ENCODE peak calls at places on chromosomes 3 and 15, in nine cellular contexts. Q, L, C, F, A, Z, K, W and P are unnamed samples.
A peak's percentile ranks its signal among the peaks of the same experiment; 100 is the strongest.

GRCh38 chr15:45386420-45386819 is 8.1 kb upstream of the GATM start:
- DNase-seq in Q (no peak), L (no peak), C (no peak), F (no peak), A (no peak), Z (no peak), K (no peak), W (peak; percentile 24), P (no peak)

GRCh38 chr3:37492977-37493471 is 318.6 kb upstream of the LRRFIP2 start:
- DNase-seq in Q (no peak), L (no peak), C (no peak), F (no peak), A (no peak), Z (no peak), K (no peak), W (peak; percentile 25), P (peak; percentile 73)

GRCh38 chr3:152973575-152973974 is 138.6 kb downstream of the P2RY1 start:
- DNase-seq in Q (no peak), L (no peak), C (no peak), F (no peak), A (no peak), Z (no peak), K (no peak), W (no peak), P (peak; percentile 24)

GRCh38 chr15:92435145-92435544 is 41.5 kb downstream of the ST8SIA2 start:
- DNase-seq in Q (no peak), L (no peak), C (no peak), F (no peak), A (no peak), Z (no peak), K (no peak), W (no peak), P (no peak)

GRCh38 chr3:195467641-195468390 is 25.0 kb upstream of the ACAP2 start:
- DNase-seq in Q (no peak), L (peak; percentile 66), C (no peak), F (peak; percentile 70), A (no peak), Z (no peak), K (no peak), W (no peak), P (no peak)

GRCh38 chr15:87686308-87686707 is 570.2 kb downstream of the NTRK3 start:
- DNase-seq in Q (no peak), L (no peak), C (no peak), F (no peak), A (no peak), Z (no peak), K (no peak), W (no peak), P (no peak)

GRCh38 chr3:53109822-53110771 is 20.1 kb downstream of the RFT1 start:
- DNase-seq in Q (peak; percentile 37), L (no peak), C (peak; percentile 45), F (no peak), A (no peak), Z (no peak), K (peak; percentile 80), W (peak; percentile 64), P (no peak)

GRCh38 chr3:53842436-53843194 is 3.6 kb downstream of the CHDH start:
- DNase-seq in Q (no peak), L (no peak), C (peak; percentile 89), F (no peak), A (no peak), Z (peak; percentile 26), K (peak; percentile 46), W (peak; percentile 62), P (no peak)

GRCh38 chr3:125185758-125186245 is 26.7 kb downstream of the SLC12A8 start:
- DNase-seq in Q (no peak), L (no peak), C (no peak), F (no peak), A (no peak), Z (no peak), K (no peak), W (no peak), P (no peak)

GRCh38 chr15:101108458-101108775 is 143.4 kb downstream of the CHSY1 start:
- DNase-seq in Q (no peak), L (peak; percentile 44), C (no peak), F (no peak), A (no peak), Z (no peak), K (no peak), W (no peak), P (no peak)

GRCh38 chr15:29433050-29433318 is 163.4 kb upstream of the NSMCE3 start:
- DNase-seq in Q (no peak), L (no peak), C (no peak), F (no peak), A (no peak), Z (no peak), K (peak; percentile 7), W (no peak), P (no peak)

GRCh38 chr15:26744894-26745293 is 28.0 kb downstream of the GABRB3 start:
- DNase-seq in Q (no peak), L (no peak), C (no peak), F (no peak), A (no peak), Z (no peak), K (no peak), W (no peak), P (no peak)

GRCh38 chr15:31271706-31272557 is 54.7 kb upstream of the KLF13 start:
- DNase-seq in Q (no peak), L (peak; percentile 31), C (peak; percentile 7), F (no peak), A (peak; percentile 70), Z (no peak), K (no peak), W (no peak), P (no peak)

GRCh38 chr3:161372321-161373260 is 1.3 kb upstream of the SPTSSB start:
- DNase-seq in Q (no peak), L (peak; percentile 76), C (peak; percentile 44), F (no peak), A (no peak), Z (peak; percentile 17), K (no peak), W (no peak), P (no peak)

DNA sequence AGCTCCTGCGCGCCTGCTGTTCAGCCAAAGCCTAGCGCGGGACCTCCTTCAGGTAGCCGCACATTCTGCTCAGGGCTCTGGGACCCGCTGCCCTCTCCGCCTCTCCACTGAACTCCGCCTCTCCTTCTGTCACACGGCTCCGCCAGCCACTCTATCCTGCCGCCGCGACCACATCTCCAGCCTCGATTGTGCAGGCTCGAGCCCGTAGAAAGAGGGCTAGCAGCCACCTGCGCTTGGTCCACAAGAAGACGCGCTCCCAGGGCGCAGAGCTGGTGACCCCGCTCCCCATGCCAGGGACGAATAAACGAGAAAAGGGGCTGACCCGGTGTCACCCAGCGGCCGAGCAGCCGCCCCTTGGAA is 1.1 kb upstream of the VIPR1 start:
- DNase-seq in Q (no peak), L (no peak), C (peak; percentile 25), F (no peak), A (no peak), Z (no peak), K (no peak), W (no peak), P (no peak)
- H3K4me3 ChIP-seq in Q (peak overlapping the region; percentile 77), L (no peak overlapping the region), C (peak overlapping the region; percentile 67), F (peak overlapping the region; percentile 34), A (peak overlapping the region; percentile 47), Z (peak overlapping the region; percentile 55), K (no peak overlapping the region), W (no peak overlapping the region), P (no peak overlapping the region)

GRCh38 chr3:23763040-23763477 is 42.7 kb upstream of the UBE2E1 start:
- DNase-seq in Q (no peak), L (no peak), C (no peak), F (no peak), A (no peak), Z (peak; percentile 20), K (no peak), W (no peak), P (no peak)
- H3K4me3 ChIP-seq in Q (no peak overlapping the region), L (peak overlapping the region; percentile 61), C (peak overlapping the region; percentile 22), F (no peak overlapping the region), A (peak overlapping the region; percentile 24), Z (no peak overlapping the region), K (no peak overlapping the region), W (peak overlapping the region; percentile 11), P (no peak overlapping the region)

GRCh38 chr3:14439501-14440167 is 37.2 kb downstream of the SLC6A6 start:
- DNase-seq in Q (no peak), L (peak; percentile 87), C (peak; percentile 84), F (peak; percentile 44), A (no peak), Z (no peak), K (peak; percentile 84), W (peak; percentile 63), P (peak; percentile 20)
- H3K4me3 ChIP-seq in Q (no peak overlapping the region), L (no peak overlapping the region), C (no peak overlapping the region), F (no peak overlapping the region), A (no peak overlapping the region), Z (no peak overlapping the region), K (no peak overlapping the region), W (no peak overlapping the region), P (no peak overlapping the region)

DNA sequence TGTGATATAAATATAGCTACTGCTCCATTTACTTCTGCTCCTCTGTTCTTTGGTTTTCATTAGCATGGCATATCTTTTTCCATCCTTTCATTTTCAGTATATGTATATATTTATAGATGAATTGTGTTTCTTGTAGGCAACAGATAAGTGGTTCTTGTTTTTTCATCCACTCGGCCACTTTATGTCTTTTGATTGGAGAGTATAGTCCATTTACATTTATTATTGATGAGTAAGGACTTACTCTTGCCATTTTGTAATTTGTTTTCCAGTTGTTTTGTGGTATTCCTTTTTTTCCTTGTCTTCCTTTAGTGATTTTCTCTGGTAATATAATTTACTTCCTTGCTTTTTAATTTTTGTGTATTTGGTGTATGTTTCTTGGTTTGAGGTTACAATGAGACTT is 26.8 kb upstream of the COPB2 start:
- DNase-seq in Q (no peak), L (no peak), C (no peak), F (no peak), A (no peak), Z (no peak), K (no peak), W (no peak), P (no peak)
- H3K4me3 ChIP-seq in Q (no peak overlapping the region), L (no peak overlapping the region), C (no peak overlapping the region), F (no peak overlapping the region), A (no peak overlapping the region), Z (no peak overlapping the region), K (no peak overlapping the region), W (no peak overlapping the region), P (no peak overlapping the region)

DNA sequence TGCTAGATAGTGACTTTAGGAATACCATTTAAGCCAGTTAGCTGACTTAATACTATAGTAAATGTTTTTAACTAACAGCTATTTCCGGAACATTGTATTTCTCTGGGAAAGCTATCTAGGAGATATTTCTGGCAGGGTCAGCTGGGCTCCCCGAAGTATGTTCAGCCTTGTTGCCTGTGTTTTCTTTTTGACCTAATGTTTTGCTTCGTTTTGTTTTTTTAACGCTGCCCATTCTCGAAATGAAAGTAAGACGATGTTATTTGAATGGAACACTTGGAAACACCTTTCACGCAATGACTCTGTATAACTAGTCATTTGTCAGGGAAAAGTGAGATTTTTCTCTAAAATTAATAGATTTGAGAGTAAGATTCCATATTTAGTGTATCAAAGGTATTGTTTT is 702.9 kb upstream of the NAALADL2 start:
- DNase-seq in Q (no peak), L (no peak), C (no peak), F (no peak), A (no peak), Z (no peak), K (no peak), W (no peak), P (no peak)
- H3K4me3 ChIP-seq in Q (no peak overlapping the region), L (peak overlapping the region; percentile 4), C (no peak overlapping the region), F (no peak overlapping the region), A (no peak overlapping the region), Z (no peak overlapping the region), K (no peak overlapping the region), W (no peak overlapping the region), P (no peak overlapping the region)

GRCh38 chr3:46970391-46971091 is 6.0 kb downstream of the CCDC12 start:
- DNase-seq in Q (no peak), L (peak; percentile 79), C (peak; percentile 40), F (no peak), A (no peak), Z (no peak), K (no peak), W (no peak), P (no peak)
- H3K4me3 ChIP-seq in Q (no peak overlapping the region), L (no peak overlapping the region), C (no peak overlapping the region), F (no peak overlapping the region), A (no peak overlapping the region), Z (no peak overlapping the region), K (no peak overlapping the region), W (no peak overlapping the region), P (no peak overlapping the region)